ENCODE peak calls at places on chromosomes 1 and 21, in six cellular contexts. One of them, this sample, is unnamed.

GRCh38 chr1:228020686-228021525 is 14.1 kb downstream of the WNT3A start:
- DNase-seq in SK-N-SH: no peak
- DNase-seq in H1: peak
- DNase-seq in GM12878: no peak
- DNase-seq in HepG2: no peak
- DNase-seq in GM12892: no peak
- DNase-seq in this sample: no peak

GRCh38 chr1:218546314-218546713 is 201.2 kb downstream of the TGFB2 start:
- DNase-seq in GM12878: no peak
- DNase-seq in H1: no peak
- DNase-seq in GM12892: no peak
- DNase-seq in HepG2: no peak
- DNase-seq in SK-N-SH: no peak
- DNase-seq in this sample: no peak

GRCh38 chr1:163709636-163710035 is 387.9 kb downstream of the NUF2 start:
- DNase-seq in HepG2: no peak
- DNase-seq in GM12878: no peak
- DNase-seq in GM12892: no peak
- DNase-seq in SK-N-SH: no peak
- DNase-seq in H1: no peak
- DNase-seq in this sample: no peak

GRCh38 chr1:220045356-220046051 is 801 bp downstream of the EPRS1 start:
- DNase-seq in HepG2: peak
- DNase-seq in GM12878: no peak
- DNase-seq in SK-N-SH: peak
- DNase-seq in H1: no peak
- DNase-seq in GM12892: no peak
- DNase-seq in this sample: no peak

GRCh38 chr1:32817815-32818786 is 648 bp downstream of the S100PBP start:
- DNase-seq in SK-N-SH: peak
- DNase-seq in GM12892: peak
- DNase-seq in H1: peak
- DNase-seq in HepG2: peak
- DNase-seq in GM12878: no peak
- DNase-seq in this sample: peak

GRCh38 chr1:149845416-149845815 is 54.0 kb upstream of the BOLA1 start:
- DNase-seq in H1: no peak
- DNase-seq in GM12878: no peak
- DNase-seq in GM12892: no peak
- DNase-seq in SK-N-SH: no peak
- DNase-seq in HepG2: no peak
- DNase-seq in this sample: no peak

GRCh38 chr1:210239295-210240155 is 6.9 kb downstream of the SERTAD4 start:
- DNase-seq in SK-N-SH: peak
- DNase-seq in GM12878: no peak
- DNase-seq in H1: no peak
- DNase-seq in GM12892: no peak
- DNase-seq in HepG2: peak
- DNase-seq in this sample: no peak

GRCh38 chr1:80656011-80656627 is 1144.6 kb upstream of the ADGRL2 start:
- DNase-seq in GM12892: no peak
- DNase-seq in GM12878: no peak
- DNase-seq in HepG2: peak
- DNase-seq in SK-N-SH: peak
- DNase-seq in H1: no peak
- DNase-seq in this sample: no peak

GRCh38 chr1:119204169-119204568 is 63.7 kb upstream of the WARS2 start:
- DNase-seq in H1: no peak
- DNase-seq in GM12878: no peak
- DNase-seq in SK-N-SH: no peak
- DNase-seq in GM12892: no peak
- DNase-seq in HepG2: no peak
- DNase-seq in this sample: no peak

GRCh38 chr1:5949074-5949760 is 43.0 kb downstream of the NPHP4 start:
- DNase-seq in GM12892: no peak
- DNase-seq in GM12878: no peak
- DNase-seq in H1: peak
- DNase-seq in HepG2: peak
- DNase-seq in SK-N-SH: peak
- DNase-seq in this sample: no peak

GRCh38 chr1:150973258-150973825 is 1.3 kb downstream of the CERS2 start:
- DNase-seq in H1: peak
- DNase-seq in SK-N-SH: peak
- DNase-seq in GM12878: no peak
- DNase-seq in HepG2: no peak
- DNase-seq in GM12892: no peak
- DNase-seq in this sample: peak

GRCh38 chr1:100810360-100810759 is 84.3 kb downstream of the EXTL2 start:
- DNase-seq in GM12892: no peak
- DNase-seq in HepG2: no peak
- DNase-seq in H1: no peak
- DNase-seq in SK-N-SH: no peak
- DNase-seq in GM12878: no peak
- DNase-seq in this sample: no peak

GRCh38 chr1:170562644-170563338 is 30.8 kb downstream of the GORAB start:
- DNase-seq in SK-N-SH: peak
- DNase-seq in GM12892: no peak
- DNase-seq in H1: no peak
- DNase-seq in HepG2: peak
- DNase-seq in GM12878: peak
- DNase-seq in this sample: no peak

GRCh38 chr21:17765207-17765606 is 53.9 kb downstream of the C21orf91 start:
- DNase-seq in H1: no peak
- DNase-seq in HepG2: no peak
- DNase-seq in GM12878: no peak
- DNase-seq in GM12892: no peak
- DNase-seq in SK-N-SH: no peak
- DNase-seq in this sample: no peak

GRCh38 chr21:17763286-17764037 is 55.7 kb downstream of the C21orf91 start:
- DNase-seq in SK-N-SH: no peak
- DNase-seq in H1: no peak
- DNase-seq in HepG2: no peak
- DNase-seq in GM12892: no peak
- DNase-seq in GM12878: no peak
- DNase-seq in this sample: no peak

DNA sequence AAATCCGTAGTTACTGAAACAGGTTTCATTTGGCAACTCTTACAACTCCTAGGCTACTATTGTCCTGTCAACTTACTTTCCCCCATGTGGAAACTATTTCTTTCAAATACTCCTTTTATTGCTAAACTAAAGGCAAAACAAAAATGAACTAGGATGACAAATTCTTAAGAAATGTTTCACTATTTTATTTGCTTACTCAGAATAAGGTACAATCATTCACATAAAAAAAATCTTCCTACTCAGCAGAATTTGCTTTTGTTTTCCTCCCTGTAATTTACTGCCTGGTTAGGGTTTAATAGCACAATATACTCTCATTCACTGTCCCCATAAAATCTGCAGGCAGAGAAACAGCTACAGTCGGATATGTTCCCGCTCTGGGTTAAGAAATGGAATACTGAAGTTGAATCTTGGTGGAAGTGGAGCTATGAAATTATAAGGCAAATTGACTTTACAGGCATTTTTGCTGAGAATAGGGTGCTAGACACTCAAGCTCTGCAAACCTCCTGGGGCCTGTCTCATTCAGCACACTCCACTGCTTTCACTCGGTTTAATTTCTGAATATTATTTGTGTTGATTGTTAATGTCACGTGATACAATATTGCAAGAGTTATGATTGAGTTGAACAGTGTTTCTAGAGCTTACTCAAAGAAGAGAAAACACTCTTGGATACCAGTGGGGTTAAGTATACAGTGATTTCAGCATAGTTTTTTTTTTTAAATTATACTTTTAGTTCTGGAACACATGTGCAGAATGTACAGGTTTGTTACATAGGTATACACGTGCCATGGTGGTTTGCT is 49.9 kb downstream of the C21orf91 start:
- DNase-seq in GM12892: no peak
- DNase-seq in HepG2: no peak
- DNase-seq in H1: no peak
- DNase-seq in GM12878: no peak
- DNase-seq in SK-N-SH: no peak
- DNase-seq in this sample: no peak
- TF ChIP-seq POLR2AphosphoS5 in GM12892: no peak
- TF ChIP-seq POLR2AphosphoS5 in HepG2: no peak
- TF ChIP-seq POLR2AphosphoS5 in H1: no peak
- TF ChIP-seq POLR2AphosphoS5 in GM12878: no peak
- TF ChIP-seq POLR2AphosphoS5 in SK-N-SH: no peak
- TF ChIP-seq POLR2AphosphoS5 in this sample: no peak

GRCh38 chr1:2894381-2895041 is 93.0 kb upstream of the TTC34 start:
- DNase-seq in GM12892: no peak
- DNase-seq in HepG2: no peak
- DNase-seq in GM12878: no peak
- DNase-seq in SK-N-SH: no peak
- DNase-seq in H1: no peak
- DNase-seq in this sample: no peak

GRCh38 chr1:2886631-2887030 is 85.1 kb upstream of the TTC34 start:
- DNase-seq in H1: no peak
- DNase-seq in GM12878: no peak
- DNase-seq in SK-N-SH: no peak
- DNase-seq in HepG2: no peak
- DNase-seq in GM12892: no peak
- DNase-seq in this sample: no peak

GRCh38 chr1:2893473-2894120 is 92.1 kb upstream of the TTC34 start:
- DNase-seq in HepG2: no peak
- DNase-seq in SK-N-SH: no peak
- DNase-seq in GM12892: no peak
- DNase-seq in GM12878: no peak
- DNase-seq in H1: no peak
- DNase-seq in this sample: no peak

GRCh38 chr1:2888281-2888845 is 86.9 kb upstream of the TTC34 start:
- DNase-seq in H1: no peak
- DNase-seq in SK-N-SH: no peak
- DNase-seq in HepG2: no peak
- DNase-seq in GM12892: no peak
- DNase-seq in GM12878: no peak
- DNase-seq in this sample: no peak

GRCh38 chr1:2890221-2890850 is 88.8 kb upstream of the TTC34 start:
- DNase-seq in SK-N-SH: no peak
- DNase-seq in H1: no peak
- DNase-seq in HepG2: no peak
- DNase-seq in GM12892: no peak
- DNase-seq in GM12878: no peak
- DNase-seq in this sample: no peak
- TF ChIP-seq TAF1 in SK-N-SH: no peak
- TF ChIP-seq TAF1 in H1: no peak
- TF ChIP-seq TAF1 in HepG2: no peak
- TF ChIP-seq TAF1 in GM12892: no peak
- TF ChIP-seq TAF1 in GM12878: no peak
- TF ChIP-seq TAF1 in this sample: no peak

GRCh38 chr1:1291023-1291528 is 10.8 kb downstream of the SCNN1D start:
- DNase-seq in SK-N-SH: no peak
- DNase-seq in HepG2: no peak
- DNase-seq in GM12892: no peak
- DNase-seq in H1: no peak
- DNase-seq in GM12878: no peak
- DNase-seq in this sample: no peak

GRCh38 chr1:1293258-1293617 is 13.0 kb downstream of the SCNN1D start:
- DNase-seq in SK-N-SH: no peak
- DNase-seq in HepG2: no peak
- DNase-seq in GM12892: no peak
- DNase-seq in H1: no peak
- DNase-seq in GM12878: no peak
- DNase-seq in this sample: no peak

GRCh38 chr1:1292851-1293250 is 12.6 kb downstream of the SCNN1D start:
- DNase-seq in GM12892: no peak
- DNase-seq in HepG2: no peak
- DNase-seq in SK-N-SH: no peak
- DNase-seq in GM12878: no peak
- DNase-seq in H1: no peak
- DNase-seq in this sample: no peak

GRCh38 chr1:1292442-1292779 is 12.2 kb downstream of the SCNN1D start:
- DNase-seq in GM12892: no peak
- DNase-seq in HepG2: no peak
- DNase-seq in H1: no peak
- DNase-seq in GM12878: no peak
- DNase-seq in SK-N-SH: no peak
- DNase-seq in this sample: no peak

GRCh38 chr1:1291611-1292441 is 11.6 kb downstream of the SCNN1D start:
- DNase-seq in SK-N-SH: peak
- DNase-seq in H1: peak
- DNase-seq in GM12892: peak
- DNase-seq in GM12878: no peak
- DNase-seq in HepG2: peak
- DNase-seq in this sample: peak
- TF ChIP-seq POLR2AphosphoS5 in SK-N-SH: peak
- TF ChIP-seq POLR2AphosphoS5 in H1: no peak
- TF ChIP-seq POLR2AphosphoS5 in GM12892: no peak
- TF ChIP-seq POLR2AphosphoS5 in GM12878: no peak
- TF ChIP-seq POLR2AphosphoS5 in HepG2: no peak
- TF ChIP-seq POLR2AphosphoS5 in this sample: no peak

GRCh38 chr1:162192323-162192678 is 122.8 kb downstream of the NOS1AP start:
- DNase-seq in GM12878: no peak
- DNase-seq in HepG2: no peak
- DNase-seq in H1: no peak
- DNase-seq in GM12892: no peak
- DNase-seq in SK-N-SH: no peak
- DNase-seq in this sample: no peak
- TF ChIP-seq TAF1 in GM12878: no peak
- TF ChIP-seq TAF1 in HepG2: no peak
- TF ChIP-seq TAF1 in H1: no peak
- TF ChIP-seq TAF1 in GM12892: no peak
- TF ChIP-seq TAF1 in SK-N-SH: no peak
- TF ChIP-seq TAF1 in this sample: no peak

GRCh38 chr1:156053770-156054499 is at the start of gene UBQLN4:
- DNase-seq in HepG2: peak
- DNase-seq in SK-N-SH: peak
- DNase-seq in GM12892: peak
- DNase-seq in H1: peak
- DNase-seq in GM12878: no peak
- DNase-seq in this sample: peak
- TF ChIP-seq POLR2AphosphoS5 in HepG2: peak
- TF ChIP-seq POLR2AphosphoS5 in SK-N-SH: no peak
- TF ChIP-seq POLR2AphosphoS5 in GM12892: peak
- TF ChIP-seq POLR2AphosphoS5 in H1: peak
- TF ChIP-seq POLR2AphosphoS5 in GM12878: no peak
- TF ChIP-seq POLR2AphosphoS5 in this sample: peak

GRCh38 chr1:39988618-39989343 is 33.8 kb downstream of the MFSD2A start:
- DNase-seq in SK-N-SH: no peak
- DNase-seq in HepG2: no peak
- DNase-seq in GM12892: no peak
- DNase-seq in GM12878: no peak
- DNase-seq in H1: no peak
- DNase-seq in this sample: no peak
- TF ChIP-seq TAF1 in SK-N-SH: no peak
- TF ChIP-seq TAF1 in HepG2: no peak
- TF ChIP-seq TAF1 in GM12892: no peak
- TF ChIP-seq TAF1 in GM12878: no peak
- TF ChIP-seq TAF1 in H1: no peak
- TF ChIP-seq TAF1 in this sample: no peak